ENCODE peak calls at places on chromosomes 1 and 21, in four cellular contexts. A is effector CD4-positive, alpha-beta T cell; S is DMS153; Y is AG08396. V is an unnamed sample.

GRCh38 chr1:193479187-193479586 is 292.8 kb upstream of the B3GALT2 start:
- DNase-seq in A (peak), S (no peak), Y (no peak), V (no peak)

GRCh38 chr1:107477233-107477632 is 336.4 kb downstream of the NTNG1 start:
- DNase-seq in A (no peak), S (no peak), Y (no peak), V (no peak)

GRCh38 chr1:221169447-221169889 is 290.2 kb downstream of the HLX start:
- DNase-seq in A (no peak), S (no peak), Y (no peak), V (peak)

GRCh38 chr1:155801149-155801548 is 55.9 kb downstream of the GON4L start:
- DNase-seq in A (no peak), S (no peak), Y (no peak), V (peak)

GRCh38 chr1:3502834-3503524 is 48.5 kb downstream of the ARHGEF16 start:
- DNase-seq in A (no peak), S (no peak), Y (no peak), V (no peak)

GRCh38 chr1:155893389-155894142 is 17.6 kb downstream of the RIT1 start:
- DNase-seq in A (no peak), S (no peak), Y (peak), V (peak)

GRCh38 chr1:67559222-67559700 is 125.7 kb upstream of the GADD45A start:
- DNase-seq in A (no peak), S (no peak), Y (peak), V (peak)

GRCh38 chr1:40017951-40018575 is 22.5 kb upstream of the CAP1 start:
- DNase-seq in A (no peak), S (no peak), Y (no peak), V (no peak)

GRCh38 chr1:72937905-72938304 is 655.6 kb upstream of the NEGR1 start:
- DNase-seq in A (no peak), S (no peak), Y (no peak), V (no peak)

GRCh38 chr1:100950776-100951175 is 54.9 kb downstream of the SLC30A7 start:
- DNase-seq in A (no peak), S (no peak), Y (peak), V (peak)

GRCh38 chr1:33455537-33456301 is 16.7 kb upstream of the ZSCAN20 start:
- DNase-seq in A (no peak), S (peak), Y (peak), V (peak)

GRCh38 chr21:42145569-42146250 is 73.2 kb upstream of the ABCG1 start:
- DNase-seq in A (peak), S (peak), Y (peak), V (peak)

GRCh38 chr1:22829001-22829989 is 118.7 kb downstream of the EPHB2 start:
- DNase-seq in A (no peak), S (no peak), Y (no peak), V (peak)

GRCh38 chr1:117654485-117655219 is 48.8 kb downstream of the TENT5C start:
- DNase-seq in A (no peak), S (no peak), Y (no peak), V (no peak)

GRCh38 chr1:104868794-104869193 is 1119.1 kb downstream of the AMY1C start:
- DNase-seq in A (no peak), S (no peak), Y (no peak), V (no peak)

GRCh38 chr1:97331165-97331564 is 589.7 kb downstream of the DPYD start:
- DNase-seq in A (no peak), S (no peak), Y (no peak), V (no peak)

GRCh38 chr1:39333296-39333695 is 128.8 kb downstream of the MACF1 start:
- DNase-seq in A (no peak), S (no peak), Y (no peak), V (no peak)

GRCh38 chr1:232218955-232219865 is 410.7 kb downstream of the SIPA1L2 start:
- DNase-seq in A (no peak), S (no peak), Y (no peak), V (no peak)

GRCh38 chr1:2607681-2608041 is 21.1 kb downstream of the PRXL2B start:
- DNase-seq in A (no peak), S (no peak), Y (no peak), V (no peak)

GRCh38 chr1:183195146-183195571 is 9.1 kb downstream of the LAMC2 start:
- DNase-seq in A (no peak), S (no peak), Y (no peak), V (peak)

GRCh38 chr1:216566809-216567208 is 143.6 kb upstream of the USH2A start:
- DNase-seq in A (no peak), S (no peak), Y (peak), V (peak)

GRCh38 chr21:26007911-26008579 is 162.5 kb downstream of the APP start:
- DNase-seq in A (no peak), S (peak), Y (no peak), V (peak)

GRCh38 chr1:1058088-1058905 is 15.8 kb downstream of the RNF223 start:
- DNase-seq in A (no peak), S (no peak), Y (no peak), V (no peak)

GRCh38 chr1:217333939-217334338 is 297.0 kb downstream of the GPATCH2 start:
- DNase-seq in A (no peak), S (peak), Y (peak), V (peak)

GRCh38 chr21:8990326-8991087 is 1530.9 kb upstream of the TPTE start:
- DNase-seq in A (no peak), S (no peak), Y (no peak), V (no peak)

GRCh38 chr21:34728479-34728878 is 59.7 kb downstream of the CLIC6 start:
- DNase-seq in A (no peak), S (peak), Y (no peak), V (no peak)

GRCh38 chr1:27099904-27100796 is 54.8 kb downstream of the SLC9A1 start:
- DNase-seq in A (no peak), S (no peak), Y (peak), V (peak)

GRCh38 chr1:229412056-229412455 is 21.8 kb downstream of the ACTA1 start:
- DNase-seq in A (no peak), S (no peak), Y (no peak), V (no peak)

GRCh38 chr1:64484651-64485050 is 14.7 kb downstream of the CACHD1 start:
- DNase-seq in A (no peak), S (no peak), Y (no peak), V (no peak)

GRCh38 chr1:61058477-61059245 is 23.7 kb upstream of the NFIA start:
- DNase-seq in A (no peak), S (no peak), Y (no peak), V (no peak)

V was measured in GM03348.